ENCODE peak calls at places on chromosomes 7 and 10, in nine cellular contexts. F is cardiac septum; E is left lobe of liver; Q is activated CD4-positive, CD25-positive, alpha-beta regulatory T cell; T is NCI-H82; L is AML-193; W is foreskin fibroblast; S is heart left ventricle; A is COR-L47. N is an unnamed sample.

GRCh38 chr10:113423877-113424276 is 129.0 kb upstream of the HABP2 start:
- DNase-seq in F (no peak), E (no peak), Q (no peak), T (no peak), L (no peak), W (no peak), S (peak), A (no peak), N (no peak)

GRCh38 chr7:115603416-115603815 is 427.1 kb downstream of the TFEC start:
- DNase-seq in F (no peak), E (no peak), Q (no peak), T (peak), L (no peak), W (no peak), S (no peak), A (no peak), N (no peak)

GRCh38 chr10:71782917-71783490 is 9.7 kb upstream of the VSIR start:
- DNase-seq in F (no peak), E (no peak), Q (no peak), T (no peak), L (no peak), W (no peak), S (no peak), A (no peak), N (no peak)

GRCh38 chr10:17512341-17513001 is 58.1 kb upstream of the ST8SIA6 start:
- DNase-seq in F (no peak), E (no peak), Q (no peak), T (no peak), L (no peak), W (peak), S (peak), A (no peak), N (peak)

GRCh38 chr7:44962483-44963251 is 16.1 kb downstream of the MYO1G start:
- DNase-seq in F (no peak), E (peak), Q (no peak), T (no peak), L (no peak), W (no peak), S (no peak), A (no peak), N (peak)

GRCh38 chr7:159028456-159029401 is 115.9 kb downstream of the VIPR2 start:
- DNase-seq in F (peak), E (peak), Q (no peak), T (no peak), L (no peak), W (no peak), S (peak), A (no peak), N (no peak)

GRCh38 chr7:46485481-46486065 is 564.5 kb upstream of the IGFBP3 start:
- DNase-seq in F (no peak), E (no peak), Q (no peak), T (no peak), L (no peak), W (no peak), S (no peak), A (no peak), N (peak)

GRCh38 chr10:88200637-88201036 is 337.2 kb downstream of the PTEN start:
- DNase-seq in F (no peak), E (no peak), Q (no peak), T (no peak), L (no peak), W (no peak), S (no peak), A (no peak), N (no peak)

GRCh38 chr10:49613160-49613881 is 516 bp upstream of the CHAT start:
- DNase-seq in F (peak), E (no peak), Q (no peak), T (peak), L (no peak), W (no peak), S (no peak), A (no peak), N (no peak)

GRCh38 chr10:71342850-71343773 is 24.1 kb downstream of the SLC29A3 start:
- DNase-seq in F (no peak), E (no peak), Q (no peak), T (no peak), L (peak), W (peak), S (no peak), A (no peak), N (no peak)

GRCh38 chr10:129383651-129384050 is 83.4 kb upstream of the MGMT start:
- DNase-seq in F (no peak), E (no peak), Q (no peak), T (no peak), L (no peak), W (no peak), S (no peak), A (no peak), N (no peak)

GRCh38 chr10:102621418-102622325 is 22.6 kb upstream of the TRIM8 start:
- DNase-seq in F (no peak), E (no peak), Q (no peak), T (no peak), L (no peak), W (no peak), S (no peak), A (no peak), N (no peak)

GRCh38 chr10:75048669-75049098 is 62.8 kb upstream of the SAMD8 start:
- DNase-seq in F (peak), E (no peak), Q (no peak), T (no peak), L (no peak), W (no peak), S (no peak), A (no peak), N (peak)

GRCh38 chr7:135368416-135369186 is 135.0 kb downstream of the STRA8 start:
- DNase-seq in F (no peak), E (no peak), Q (no peak), T (no peak), L (no peak), W (no peak), S (no peak), A (peak), N (peak)

GRCh38 chr10:74453151-74453550 is 302.1 kb downstream of the ADK start:
- DNase-seq in F (no peak), E (no peak), Q (no peak), T (no peak), L (no peak), W (no peak), S (no peak), A (peak), N (no peak)

GRCh38 chr7:6649241-6649961 is 12.3 kb downstream of the ZNF316 start:
- DNase-seq in F (no peak), E (no peak), Q (no peak), T (no peak), L (no peak), W (no peak), S (no peak), A (no peak), N (no peak)

GRCh38 chr10:4352566-4352961 is 473.4 kb upstream of the AKR1E2 start:
- DNase-seq in F (no peak), E (no peak), Q (no peak), T (no peak), L (no peak), W (peak), S (no peak), A (no peak), N (no peak)

GRCh38 chr10:126054191-126054590 is 157.8 kb downstream of the FANK1 start:
- DNase-seq in F (no peak), E (no peak), Q (no peak), T (no peak), L (no peak), W (no peak), S (no peak), A (no peak), N (no peak)

GRCh38 chr7:101582971-101583370 is 46.1 kb downstream of the MYL10 start:
- DNase-seq in F (peak), E (peak), Q (no peak), T (no peak), L (no peak), W (no peak), S (no peak), A (no peak), N (no peak)

GRCh38 chr7:120554960-120555571 is 282.1 kb downstream of the KCND2 start:
- DNase-seq in F (no peak), E (no peak), Q (no peak), T (peak), L (peak), W (peak), S (peak), A (peak), N (peak)

GRCh38 chr10:68224810-68225209 is 7.1 kb downstream of the ATOH7 start:
- DNase-seq in F (no peak), E (no peak), Q (no peak), T (no peak), L (no peak), W (peak), S (no peak), A (no peak), N (peak)

GRCh38 chr10:93106631-93107072 is 33.0 kb downstream of the CYP26A1 start:
- DNase-seq in F (no peak), E (no peak), Q (no peak), T (no peak), L (no peak), W (no peak), S (no peak), A (no peak), N (no peak)

GRCh38 chr10:115117301-115117700 is 24.1 kb downstream of the ATRNL1 start:
- DNase-seq in F (no peak), E (no peak), Q (no peak), T (no peak), L (no peak), W (no peak), S (no peak), A (no peak), N (no peak)

N was measured in epithelial cell of esophagus.